ENCODE peak calls at places on chromosomes 4 and X, in six cellular contexts. One of them, this sample, is unnamed.

GRCh38 chr4:18033111-18034085 is 11.8 kb upstream of the LCORL start:
- DNase-seq in A673: no peak
- DNase-seq in left ventricle myocardium inferior: no peak
- DNase-seq in GM13977: no peak
- DNase-seq in upper lobe of left lung: no peak
- DNase-seq in neural crest cell: no peak
- DNase-seq in this sample: no peak

GRCh38 chrX:108439434-108439883 is at the start of gene COL4A5:
- DNase-seq in A673: peak
- DNase-seq in left ventricle myocardium inferior: peak
- DNase-seq in GM13977: no peak
- DNase-seq in upper lobe of left lung: no peak
- DNase-seq in neural crest cell: peak
- DNase-seq in this sample: peak

GRCh38 chrX:53125506-53125905 is 31.6 kb downstream of the KANTR start:
- DNase-seq in A673: no peak
- DNase-seq in left ventricle myocardium inferior: no peak
- DNase-seq in GM13977: no peak
- DNase-seq in upper lobe of left lung: no peak
- DNase-seq in neural crest cell: no peak
- DNase-seq in this sample: no peak

GRCh38 chr4:169716677-169717076 is 41.1 kb downstream of the HPF1 start:
- DNase-seq in A673: no peak
- DNase-seq in left ventricle myocardium inferior: no peak
- DNase-seq in GM13977: no peak
- DNase-seq in upper lobe of left lung: no peak
- DNase-seq in neural crest cell: no peak
- DNase-seq in this sample: no peak

GRCh38 chr4:5638976-5639375 is 69.4 kb downstream of the EVC2 start:
- DNase-seq in A673: no peak
- DNase-seq in left ventricle myocardium inferior: no peak
- DNase-seq in GM13977: no peak
- DNase-seq in upper lobe of left lung: no peak
- DNase-seq in neural crest cell: no peak
- DNase-seq in this sample: no peak

GRCh38 chr4:21769404-21770147 is 179.0 kb downstream of the KCNIP4 start:
- DNase-seq in A673: no peak
- DNase-seq in left ventricle myocardium inferior: no peak
- DNase-seq in GM13977: no peak
- DNase-seq in upper lobe of left lung: no peak
- DNase-seq in neural crest cell: no peak
- DNase-seq in this sample: no peak

GRCh38 chrX:140431521-140431920 is 73.3 kb downstream of the SOX3 start:
- DNase-seq in A673: no peak
- DNase-seq in left ventricle myocardium inferior: no peak
- DNase-seq in GM13977: no peak
- DNase-seq in upper lobe of left lung: no peak
- DNase-seq in neural crest cell: no peak
- DNase-seq in this sample: no peak

GRCh38 chr4:81802308-81802846 is 330.7 kb upstream of the RASGEF1B start:
- DNase-seq in A673: no peak
- DNase-seq in left ventricle myocardium inferior: no peak
- DNase-seq in GM13977: no peak
- DNase-seq in upper lobe of left lung: no peak
- DNase-seq in neural crest cell: no peak
- DNase-seq in this sample: no peak

GRCh38 chr4:48131736-48132135 is 2.3 kb downstream of the TXK start:
- DNase-seq in A673: no peak
- DNase-seq in left ventricle myocardium inferior: no peak
- DNase-seq in GM13977: no peak
- DNase-seq in upper lobe of left lung: no peak
- DNase-seq in neural crest cell: no peak
- DNase-seq in this sample: no peak

DNA sequence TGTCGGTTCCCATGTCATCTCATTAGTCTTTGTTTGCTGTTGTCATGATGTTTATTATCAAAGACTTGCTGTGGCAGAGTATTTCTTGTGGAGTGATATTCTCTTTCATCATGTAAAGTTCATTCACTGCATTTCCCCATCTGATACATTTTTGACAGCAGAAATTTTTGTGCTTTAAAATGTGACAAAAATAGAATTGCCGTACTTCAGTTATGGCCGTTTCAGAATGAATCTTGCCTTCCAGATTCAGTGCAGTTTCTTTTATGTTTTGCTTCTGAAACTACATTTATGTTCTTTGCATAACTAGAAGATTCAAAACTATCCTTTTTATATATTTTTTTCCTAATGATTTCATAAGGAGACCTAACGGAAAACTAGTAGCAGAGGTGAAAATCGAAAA is 10.0 kb downstream of the CSTF2 start:
- DNase-seq in A673: no peak
- DNase-seq in left ventricle myocardium inferior: no peak
- DNase-seq in GM13977: no peak
- DNase-seq in upper lobe of left lung: no peak
- DNase-seq in neural crest cell: no peak
- DNase-seq in this sample: no peak
- TF ChIP-seq CTCF in A673: no peak
- TF ChIP-seq CTCF in left ventricle myocardium inferior: no peak
- TF ChIP-seq CTCF in GM13977: no peak
- TF ChIP-seq CTCF in upper lobe of left lung: no peak
- TF ChIP-seq CTCF in neural crest cell: no peak
- TF ChIP-seq CTCF in this sample: no peak

GRCh38 chrX:39475372-39475771 is 622.4 kb downstream of the BCOR start:
- DNase-seq in A673: no peak
- DNase-seq in left ventricle myocardium inferior: no peak
- DNase-seq in GM13977: no peak
- DNase-seq in upper lobe of left lung: no peak
- DNase-seq in neural crest cell: no peak
- DNase-seq in this sample: no peak
- TF ChIP-seq CTCF in A673: no peak
- TF ChIP-seq CTCF in left ventricle myocardium inferior: no peak
- TF ChIP-seq CTCF in GM13977: no peak
- TF ChIP-seq CTCF in upper lobe of left lung: no peak
- TF ChIP-seq CTCF in neural crest cell: no peak
- TF ChIP-seq CTCF in this sample: no peak

DNA sequence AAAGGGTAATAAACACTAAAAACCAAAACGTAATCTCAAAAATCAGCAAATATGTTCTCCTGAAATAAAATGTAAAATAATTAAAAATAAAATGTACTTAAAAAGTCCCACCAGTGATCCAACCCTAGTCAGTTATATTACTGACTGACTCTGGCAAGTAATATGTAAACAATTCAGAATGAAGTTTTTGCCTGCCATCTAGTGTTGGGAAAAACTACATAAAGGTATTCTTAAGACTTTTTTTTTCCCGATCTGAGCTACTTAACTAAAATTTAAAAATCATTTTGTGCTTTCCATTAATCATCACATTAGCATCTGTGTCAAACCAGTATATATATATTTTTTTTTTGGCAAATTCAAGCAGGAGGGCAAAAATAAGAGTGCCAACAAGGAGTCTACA is 24.0 kb downstream of the RCHY1 start:
- DNase-seq in A673: no peak
- DNase-seq in left ventricle myocardium inferior: no peak
- DNase-seq in GM13977: no peak
- DNase-seq in upper lobe of left lung: no peak
- DNase-seq in neural crest cell: no peak
- DNase-seq in this sample: no peak
- TF ChIP-seq CTCF in A673: peak
- TF ChIP-seq CTCF in left ventricle myocardium inferior: peak
- TF ChIP-seq CTCF in GM13977: peak
- TF ChIP-seq CTCF in upper lobe of left lung: no peak
- TF ChIP-seq CTCF in neural crest cell: peak
- TF ChIP-seq CTCF in this sample: peak

GRCh38 chrX:119996069-119996468 is 52.5 kb upstream of the NKAP start:
- DNase-seq in A673: no peak
- DNase-seq in left ventricle myocardium inferior: no peak
- DNase-seq in GM13977: no peak
- DNase-seq in upper lobe of left lung: no peak
- DNase-seq in neural crest cell: no peak
- DNase-seq in this sample: no peak

GRCh38 chrX:119989905-119990408 is 46.4 kb upstream of the NKAP start:
- DNase-seq in A673: no peak
- DNase-seq in left ventricle myocardium inferior: no peak
- DNase-seq in GM13977: no peak
- DNase-seq in upper lobe of left lung: no peak
- DNase-seq in neural crest cell: no peak
- DNase-seq in this sample: peak

GRCh38 chrX:119986203-119986602 is 42.7 kb upstream of the NKAP start:
- DNase-seq in A673: no peak
- DNase-seq in left ventricle myocardium inferior: no peak
- DNase-seq in GM13977: no peak
- DNase-seq in upper lobe of left lung: no peak
- DNase-seq in neural crest cell: no peak
- DNase-seq in this sample: no peak

GRCh38 chrX:119990409-119990994 is 47.0 kb upstream of the NKAP start:
- DNase-seq in A673: no peak
- DNase-seq in left ventricle myocardium inferior: no peak
- DNase-seq in GM13977: no peak
- DNase-seq in upper lobe of left lung: peak
- DNase-seq in neural crest cell: no peak
- DNase-seq in this sample: peak

GRCh38 chrX:119990995-119991787 is 47.6 kb upstream of the NKAP start:
- DNase-seq in A673: no peak
- DNase-seq in left ventricle myocardium inferior: no peak
- DNase-seq in GM13977: no peak
- DNase-seq in upper lobe of left lung: no peak
- DNase-seq in neural crest cell: no peak
- DNase-seq in this sample: peak
- TF ChIP-seq CTCF in A673: no peak
- TF ChIP-seq CTCF in left ventricle myocardium inferior: no peak
- TF ChIP-seq CTCF in GM13977: no peak
- TF ChIP-seq CTCF in upper lobe of left lung: no peak
- TF ChIP-seq CTCF in neural crest cell: no peak
- TF ChIP-seq CTCF in this sample: no peak

GRCh38 chr4:187929024-187929423 is 66.5 kb upstream of the ZFP42 start:
- DNase-seq in A673: peak
- DNase-seq in left ventricle myocardium inferior: no peak
- DNase-seq in GM13977: no peak
- DNase-seq in upper lobe of left lung: no peak
- DNase-seq in neural crest cell: peak
- DNase-seq in this sample: no peak
- TF ChIP-seq CTCF in A673: peak
- TF ChIP-seq CTCF in left ventricle myocardium inferior: no peak
- TF ChIP-seq CTCF in GM13977: no peak
- TF ChIP-seq CTCF in upper lobe of left lung: no peak
- TF ChIP-seq CTCF in neural crest cell: peak
- TF ChIP-seq CTCF in this sample: peak

GRCh38 chr4:114385195-114385985 is 213.2 kb upstream of the UGT8 start:
- DNase-seq in A673: no peak
- DNase-seq in left ventricle myocardium inferior: no peak
- DNase-seq in GM13977: no peak
- DNase-seq in upper lobe of left lung: no peak
- DNase-seq in neural crest cell: no peak
- DNase-seq in this sample: no peak

GRCh38 chr4:114383055-114383454 is 215.6 kb upstream of the UGT8 start:
- DNase-seq in A673: no peak
- DNase-seq in left ventricle myocardium inferior: no peak
- DNase-seq in GM13977: no peak
- DNase-seq in upper lobe of left lung: no peak
- DNase-seq in neural crest cell: no peak
- DNase-seq in this sample: no peak

GRCh38 chr4:114386637-114387233 is 211.9 kb upstream of the UGT8 start:
- DNase-seq in A673: peak
- DNase-seq in left ventricle myocardium inferior: no peak
- DNase-seq in GM13977: peak
- DNase-seq in upper lobe of left lung: no peak
- DNase-seq in neural crest cell: peak
- DNase-seq in this sample: no peak

GRCh38 chr4:114383721-114384120 is 214.9 kb upstream of the UGT8 start:
- DNase-seq in A673: peak
- DNase-seq in left ventricle myocardium inferior: no peak
- DNase-seq in GM13977: no peak
- DNase-seq in upper lobe of left lung: no peak
- DNase-seq in neural crest cell: no peak
- DNase-seq in this sample: no peak

DNA sequence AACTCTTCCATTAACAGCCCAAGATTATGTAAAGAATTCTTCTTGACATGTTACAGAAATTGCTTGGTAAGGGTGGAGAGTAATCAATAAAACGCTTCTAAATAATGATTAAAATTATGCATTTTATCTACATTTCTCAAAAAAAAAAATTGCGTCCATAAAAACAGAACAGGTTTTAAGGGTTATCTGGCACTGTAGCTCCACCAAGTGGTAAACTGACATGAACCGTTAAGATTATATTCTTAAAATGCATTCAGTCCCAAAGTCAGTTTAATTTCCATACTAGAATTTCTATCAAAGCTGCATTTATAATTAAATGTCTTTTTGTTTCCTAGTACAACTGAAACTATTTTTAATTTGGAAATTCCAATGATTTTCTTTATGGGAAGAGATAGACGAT is 214.0 kb upstream of the UGT8 start:
- DNase-seq in A673: peak
- DNase-seq in left ventricle myocardium inferior: no peak
- DNase-seq in GM13977: peak
- DNase-seq in upper lobe of left lung: no peak
- DNase-seq in neural crest cell: no peak
- DNase-seq in this sample: no peak
- TF ChIP-seq CTCF in A673: peak
- TF ChIP-seq CTCF in left ventricle myocardium inferior: peak
- TF ChIP-seq CTCF in GM13977: peak
- TF ChIP-seq CTCF in upper lobe of left lung: no peak
- TF ChIP-seq CTCF in neural crest cell: peak
- TF ChIP-seq CTCF in this sample: peak